ENCODE peak calls at places on chromosomes 4 and X, in nine cellular contexts. Y is esophagus muscularis mucosa, N is A549, D is sigmoid colon, C is suprapubic skin, O is stomach, K is K562, J is ovary, E is upper lobe of left lung. B is an unnamed sample.

GRCh38 chr4:108072300-108072699 is 82.6 kb downstream of the HADH start:
- DNase-seq in Y (no peak), N (no peak), D (no peak), C (no peak), O (no peak), K (no peak), J (no peak), E (no peak), B (no peak)

GRCh38 chrX:12307961-12308360 is 169.7 kb downstream of the FRMPD4 start:
- DNase-seq in Y (no peak), N (peak), D (no peak), C (no peak), O (no peak), K (no peak), J (no peak), E (no peak), B (no peak)

GRCh38 chr4:126843492-126844067 is 789.2 kb upstream of the INTU start:
- DNase-seq in Y (no peak), N (no peak), D (no peak), C (no peak), O (no peak), K (no peak), J (no peak), E (no peak), B (no peak)

GRCh38 chr4:1592179-1593037 is 91.7 kb downstream of the FAM53A start:
- DNase-seq in Y (no peak), N (no peak), D (peak), C (peak), O (no peak), K (peak), J (no peak), E (no peak), B (no peak)

GRCh38 chr4:5689065-5689464 is 19.3 kb downstream of the EVC2 start:
- DNase-seq in Y (no peak), N (no peak), D (peak), C (no peak), O (no peak), K (no peak), J (no peak), E (no peak), B (no peak)

GRCh38 chr4:112099701-112100289 is 45.5 kb upstream of the FAM241A start:
- DNase-seq in Y (no peak), N (peak), D (no peak), C (no peak), O (no peak), K (peak), J (no peak), E (no peak), B (no peak)

GRCh38 chr4:185782523-185782922 is 29.5 kb downstream of the SORBS2 start:
- DNase-seq in Y (no peak), N (no peak), D (no peak), C (no peak), O (no peak), K (peak), J (no peak), E (no peak), B (no peak)

GRCh38 chr4:6222761-6223292 is 22.5 kb upstream of the JAKMIP1 start:
- DNase-seq in Y (no peak), N (no peak), D (peak), C (no peak), O (peak), K (no peak), J (no peak), E (no peak), B (no peak)

GRCh38 chrX:131727778-131728177 is 183.9 kb downstream of the OR13H1 start:
- DNase-seq in Y (no peak), N (no peak), D (no peak), C (no peak), O (no peak), K (no peak), J (no peak), E (no peak), B (no peak)

GRCh38 chr4:40380647-40381046 is 45.5 kb downstream of the CHRNA9 start:
- DNase-seq in Y (no peak), N (no peak), D (no peak), C (no peak), O (no peak), K (no peak), J (no peak), E (no peak), B (no peak)

GRCh38 chr4:40377462-40378385 is 42.6 kb downstream of the CHRNA9 start:
- DNase-seq in Y (no peak), N (peak), D (no peak), C (no peak), O (no peak), K (no peak), J (no peak), E (no peak), B (no peak)

GRCh38 chr4:40378619-40379018 is 43.5 kb downstream of the CHRNA9 start:
- DNase-seq in Y (no peak), N (no peak), D (no peak), C (no peak), O (no peak), K (no peak), J (no peak), E (no peak), B (no peak)

GRCh38 chr4:40375620-40376019 is 40.5 kb downstream of the CHRNA9 start:
- DNase-seq in Y (no peak), N (no peak), D (no peak), C (no peak), O (no peak), K (no peak), J (no peak), E (no peak), B (no peak)

DNA sequence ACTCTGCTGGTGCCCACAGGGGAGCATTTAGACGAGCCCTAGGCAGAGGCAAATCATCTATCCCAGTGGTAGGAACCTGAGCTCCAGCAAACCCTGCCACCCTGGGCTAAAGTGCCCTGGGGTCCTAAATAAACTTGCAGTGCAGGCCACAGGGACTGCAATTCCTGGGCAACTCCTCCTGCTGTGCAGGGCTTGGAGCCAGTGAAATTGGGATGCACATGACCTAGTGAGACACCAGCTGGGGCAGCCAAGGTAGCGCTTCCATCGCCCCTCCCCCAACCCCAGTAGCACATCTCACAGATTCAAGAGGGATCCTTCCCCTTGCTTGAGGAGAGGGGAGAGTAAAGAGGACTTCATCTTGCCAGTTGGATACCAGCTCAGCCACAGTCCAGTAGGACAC is 44.1 kb downstream of the CHRNA9 start:
- DNase-seq in Y (no peak), N (no peak), D (no peak), C (no peak), O (no peak), K (no peak), J (no peak), E (no peak), B (no peak)
- TF ChIP-seq CTCF in Y (no peak), N (no peak), D (no peak), C (no peak), O (no peak), K (no peak), J (no peak), E (no peak), B (no peak)

DNA sequence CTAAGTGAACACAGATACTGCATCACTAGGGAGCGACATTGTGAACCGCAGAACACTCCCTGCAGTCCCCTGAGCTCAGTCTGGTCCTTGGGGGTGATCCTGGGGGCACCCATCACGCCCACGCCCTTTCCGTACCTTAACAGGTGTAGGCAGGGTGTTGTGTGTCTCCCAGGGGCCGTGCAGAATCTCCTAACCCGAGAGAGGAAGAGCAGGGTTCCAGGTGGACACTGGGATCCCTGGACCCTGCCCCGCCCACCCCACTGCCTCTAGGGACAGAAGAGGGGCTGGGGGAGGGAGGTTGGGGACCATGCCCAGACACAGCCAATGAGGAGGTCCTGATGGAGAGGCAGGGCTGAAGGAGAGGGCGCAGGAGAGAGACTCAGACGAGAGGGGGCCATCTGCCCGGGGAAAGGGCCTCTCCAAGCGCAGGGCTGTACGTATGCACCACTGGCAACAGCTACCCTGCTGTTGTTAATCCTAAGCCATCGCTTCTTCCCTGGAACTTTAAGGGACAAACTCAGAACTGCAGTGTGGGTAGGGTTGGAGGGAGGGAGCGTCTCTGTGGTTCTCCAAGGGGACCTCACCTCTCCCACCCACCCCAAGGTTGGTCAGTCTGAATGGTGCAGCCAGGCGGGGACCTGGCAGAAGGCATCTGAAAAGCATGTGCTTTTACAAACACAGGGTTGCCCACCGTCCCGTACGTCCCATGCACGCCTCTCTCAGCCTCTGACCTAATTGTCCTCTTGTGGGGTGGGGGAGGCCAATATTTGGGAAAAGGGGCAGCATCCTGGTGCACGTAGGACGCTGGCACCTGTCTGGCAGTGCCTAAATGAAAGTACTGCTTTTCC is 2.4 kb downstream of the P2RY8 start:
- DNase-seq in Y (no peak), N (no peak), D (no peak), C (peak), O (no peak), K (peak), J (no peak), E (no peak), B (no peak)
- TF ChIP-seq POLR2A in Y (no peak), N (no peak), D (no peak), C (no peak), O (no peak), K (no peak), J (no peak), E (no peak), B (no peak)

DNA sequence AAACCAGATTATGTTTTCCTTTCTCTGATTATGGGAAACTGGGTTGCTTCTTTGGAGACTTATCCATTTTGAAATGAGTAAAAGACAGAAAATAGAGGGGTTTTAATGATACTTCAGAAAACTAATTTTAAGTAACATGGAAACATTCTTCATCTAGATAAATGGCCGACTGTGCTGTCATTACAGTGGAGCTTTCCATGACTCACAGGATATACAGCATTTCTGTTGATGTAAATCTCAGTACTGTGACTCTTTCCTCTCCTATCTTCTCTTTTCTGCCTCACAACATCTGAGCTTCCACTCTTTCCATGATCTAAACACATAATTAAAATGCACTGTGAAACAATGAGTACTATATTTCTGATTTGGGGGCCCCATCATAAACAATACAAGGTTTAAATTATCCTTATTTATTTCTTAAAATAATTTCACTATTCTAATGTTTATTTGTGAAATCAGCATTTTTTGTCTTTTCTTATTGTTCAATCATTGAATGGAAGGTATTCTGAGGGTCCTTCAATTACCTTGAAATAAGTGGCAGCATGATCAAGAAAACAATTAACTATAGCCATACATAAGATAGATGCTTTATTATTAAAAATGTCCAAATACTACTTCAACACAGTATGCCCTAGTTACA is 19.3 kb downstream of the SEC24D start:
- DNase-seq in Y (no peak), N (no peak), D (no peak), C (no peak), O (no peak), K (no peak), J (no peak), E (no peak), B (no peak)
- TF ChIP-seq EP300 in Y (no peak), N (no peak), D (no peak), C (no peak), O (no peak), K (no peak), J (no peak), E (no peak), B (no peak)

DNA sequence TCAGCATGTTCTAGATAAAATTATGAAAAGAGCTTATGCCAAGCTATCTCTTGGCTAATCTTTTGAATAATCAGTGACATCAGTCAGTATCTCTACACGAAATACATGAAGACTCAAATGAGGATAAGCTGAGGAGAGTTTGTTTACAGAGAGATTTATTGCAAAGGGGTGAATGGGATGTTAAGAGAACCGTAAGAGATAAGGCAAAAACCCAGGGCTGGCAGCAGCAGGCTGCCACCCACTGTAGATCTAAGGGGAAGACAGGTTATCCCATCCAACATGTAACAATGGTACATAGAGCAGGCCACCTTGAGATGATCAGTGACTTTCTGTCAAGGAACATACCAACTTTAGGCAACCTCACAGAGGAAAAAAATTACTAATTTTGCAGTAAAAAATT is 432.1 kb upstream of the NR3C2 start:
- DNase-seq in Y (no peak), N (no peak), D (no peak), C (no peak), O (no peak), K (no peak), J (no peak), E (no peak), B (no peak)
- TF ChIP-seq CTCF in Y (no peak), N (no peak), D (no peak), C (no peak), O (no peak), K (no peak), J (no peak), E (no peak), B (no peak)

DNA sequence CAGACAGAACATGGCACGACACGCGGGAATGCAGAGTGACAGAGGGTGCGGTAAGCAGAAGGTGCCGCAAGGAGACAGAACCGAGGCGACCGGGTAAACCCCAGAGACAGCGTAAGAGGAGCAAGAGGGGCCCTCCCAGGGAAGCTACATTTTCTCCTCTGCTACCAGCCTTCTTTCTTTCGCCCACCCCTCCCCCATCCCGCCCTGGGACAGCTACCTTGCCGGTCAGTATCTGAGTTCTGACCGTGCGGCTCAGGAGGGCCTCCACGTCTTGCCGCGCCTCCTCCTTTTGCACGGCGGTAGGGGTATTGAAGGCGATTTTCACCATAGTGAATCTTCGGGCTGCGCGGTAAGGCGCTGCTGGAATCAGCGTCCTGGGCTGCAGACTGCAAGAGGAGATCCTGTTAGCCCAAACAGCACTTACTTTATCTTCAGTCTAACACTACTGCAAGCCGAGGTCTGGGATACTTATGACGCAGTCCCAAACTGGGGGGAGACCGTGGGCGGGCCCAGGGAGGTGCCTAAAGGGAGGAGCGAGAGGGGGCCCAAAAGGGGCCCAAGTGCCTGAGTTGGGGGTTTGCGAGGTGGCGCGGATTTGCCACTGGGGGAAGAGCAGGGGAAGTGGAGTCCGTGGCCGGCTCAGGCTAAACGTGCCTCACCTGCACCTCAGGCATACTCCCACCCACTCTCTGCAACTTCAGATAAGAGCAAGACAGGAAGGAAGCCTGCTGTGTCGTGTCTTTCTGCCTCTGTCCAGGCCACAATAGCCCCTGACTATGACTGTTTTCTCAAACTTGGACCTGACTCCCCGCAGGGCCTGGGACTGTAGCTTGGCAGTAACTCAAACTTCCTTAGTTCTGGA is at the start of gene ITM2A:
- DNase-seq in Y (no peak), N (no peak), D (peak), C (peak), O (peak), K (peak), J (peak), E (peak), B (peak)
- TF ChIP-seq POLR2A in Y (no peak), N (no peak), D (no peak), C (no peak), O (no peak), K (peak), J (peak), E (peak), B (peak)

DNA sequence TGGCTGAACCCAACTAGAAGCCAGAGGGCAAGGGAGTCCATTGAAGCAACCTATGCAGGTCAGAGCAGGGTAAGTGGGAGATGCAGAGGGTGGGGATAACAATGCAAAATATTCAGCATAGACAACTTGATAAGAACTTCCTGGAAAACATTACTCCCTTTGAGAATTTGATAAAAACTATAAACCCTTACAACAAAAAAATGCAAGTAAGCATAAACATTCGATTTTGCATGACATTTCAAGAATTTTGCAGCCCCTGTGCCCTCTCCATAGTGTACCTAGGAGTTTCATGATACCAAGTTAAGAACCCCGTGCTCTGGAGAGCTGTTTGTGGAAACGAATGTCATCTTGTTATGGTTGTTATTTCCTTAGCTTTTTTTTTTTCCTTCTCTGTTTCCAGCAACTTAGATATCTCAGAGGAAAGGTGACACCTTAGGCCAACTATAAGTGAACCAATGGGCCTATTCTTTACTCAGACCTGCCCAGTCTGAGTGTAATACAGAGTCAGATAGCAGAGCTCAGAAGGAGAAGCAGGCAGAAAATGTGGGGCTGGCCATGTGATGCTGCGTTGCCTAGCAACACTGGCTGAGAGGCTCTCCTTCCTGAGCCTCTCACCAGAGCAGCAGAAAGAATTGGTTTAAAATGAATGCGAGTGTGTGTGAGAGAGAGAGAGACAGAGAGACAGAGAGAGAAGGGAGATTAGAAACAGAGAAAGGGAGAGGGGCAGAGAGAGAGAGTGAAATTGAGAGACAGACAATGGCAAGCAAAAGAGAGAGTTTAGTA is 36.7 kb upstream of the GABRQ start:
- DNase-seq in Y (no peak), N (no peak), D (no peak), C (no peak), O (no peak), K (no peak), J (no peak), E (no peak), B (no peak)
- TF ChIP-seq EP300 in Y (no peak), N (no peak), D (no peak), C (no peak), O (no peak), K (no peak), J (no peak), E (no peak), B (no peak)

DNA sequence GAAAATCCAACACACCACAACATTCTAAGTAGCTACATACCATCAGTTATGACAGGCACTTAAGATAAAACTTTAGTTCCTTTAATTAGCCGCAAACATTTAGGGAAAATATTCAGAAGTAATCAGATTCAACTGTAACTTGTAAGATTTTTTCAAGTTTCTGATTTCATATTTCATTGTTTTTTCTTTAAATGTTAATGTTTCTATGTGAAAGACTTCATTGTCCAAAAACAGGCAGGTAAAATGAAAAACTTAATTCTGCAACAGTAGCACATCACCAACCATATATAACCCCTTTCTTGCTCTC is 11.6 kb upstream of the ODAM start:
- DNase-seq in Y (no peak), N (no peak), D (no peak), C (no peak), O (no peak), K (no peak), J (no peak), E (no peak), B (no peak)
- TF ChIP-seq CTCF in Y (no peak), N (no peak), D (no peak), C (no peak), O (no peak), K (no peak), J (no peak), E (no peak), B (no peak)

GRCh38 chrX:47223476-47224250 is 5.2 kb downstream of the CDK16 start:
- DNase-seq in Y (no peak), N (no peak), D (no peak), C (peak), O (no peak), K (no peak), J (no peak), E (no peak), B (no peak)
- TF ChIP-seq POLR2A in Y (no peak), N (no peak), D (no peak), C (no peak), O (no peak), K (no peak), J (no peak), E (no peak), B (no peak)